ENCODE peak calls at places on chromosomes 6 and 20, in five cellular contexts. One of them, this sample, is unnamed.

GRCh38 chr6:132919476-132919875 is 105.1 kb downstream of the RPS12 start:
- DNase-seq in EL: peak; percentile 90
- DNase-seq in activated gamma-delta T cell treated with Interleukin-2 at 50 U/mL for 16 hours: no peak
- DNase-seq in Panc1: no peak
- DNase-seq in HFFc6: peak; percentile 48
- DNase-seq in this sample: no peak

GRCh38 chr20:55086421-55086820 is 611.0 kb downstream of the DOK5 start:
- DNase-seq in EL: no peak
- DNase-seq in activated gamma-delta T cell treated with Interleukin-2 at 50 U/mL for 16 hours: no peak
- DNase-seq in Panc1: no peak
- DNase-seq in HFFc6: no peak
- DNase-seq in this sample: no peak

GRCh38 chr6:73713426-73714147 is 17.6 kb downstream of the CD109 start:
- DNase-seq in EL: no peak
- DNase-seq in activated gamma-delta T cell treated with Interleukin-2 at 50 U/mL for 16 hours: no peak
- DNase-seq in Panc1: no peak
- DNase-seq in HFFc6: no peak
- DNase-seq in this sample: no peak

GRCh38 chr20:17705916-17706315 is 6.2 kb downstream of the BANF2 start:
- DNase-seq in EL: no peak
- DNase-seq in activated gamma-delta T cell treated with Interleukin-2 at 50 U/mL for 16 hours: no peak
- DNase-seq in Panc1: no peak
- DNase-seq in HFFc6: no peak
- DNase-seq in this sample: no peak

GRCh38 chr6:16437984-16438383 is 199.6 kb downstream of the GMPR start:
- DNase-seq in EL: no peak
- DNase-seq in activated gamma-delta T cell treated with Interleukin-2 at 50 U/mL for 16 hours: no peak
- DNase-seq in Panc1: no peak
- DNase-seq in HFFc6: no peak
- DNase-seq in this sample: no peak

GRCh38 chr20:34316191-34316814 is 13.1 kb upstream of the AHCY start:
- DNase-seq in EL: peak; percentile 88
- DNase-seq in activated gamma-delta T cell treated with Interleukin-2 at 50 U/mL for 16 hours: no peak
- DNase-seq in Panc1: no peak
- DNase-seq in HFFc6: peak; percentile 69
- DNase-seq in this sample: no peak

GRCh38 chr6:86629123-86629522 is 308.2 kb upstream of the HTR1E start:
- DNase-seq in EL: no peak
- DNase-seq in activated gamma-delta T cell treated with Interleukin-2 at 50 U/mL for 16 hours: no peak
- DNase-seq in Panc1: no peak
- DNase-seq in HFFc6: no peak
- DNase-seq in this sample: no peak

GRCh38 chr20:50247196-50248094 is 56.8 kb downstream of the CEBPB start:
- DNase-seq in EL: no peak
- DNase-seq in activated gamma-delta T cell treated with Interleukin-2 at 50 U/mL for 16 hours: no peak
- DNase-seq in Panc1: no peak
- DNase-seq in HFFc6: no peak
- DNase-seq in this sample: no peak

GRCh38 chr20:1684872-1685271 is 27.3 kb upstream of the SIRPG start:
- DNase-seq in EL: no peak
- DNase-seq in activated gamma-delta T cell treated with Interleukin-2 at 50 U/mL for 16 hours: no peak
- DNase-seq in Panc1: no peak
- DNase-seq in HFFc6: no peak
- DNase-seq in this sample: no peak

GRCh38 chr6:44128020-44128917 is 915 bp downstream of the TMEM63B start:
- DNase-seq in EL: peak; percentile 51
- DNase-seq in activated gamma-delta T cell treated with Interleukin-2 at 50 U/mL for 16 hours: no peak
- DNase-seq in Panc1: no peak
- DNase-seq in HFFc6: no peak
- DNase-seq in this sample: peak; percentile 17

GRCh38 chr20:23156170-23156841 is 70.2 kb upstream of the CD93 start:
- DNase-seq in EL: peak; percentile 82
- DNase-seq in activated gamma-delta T cell treated with Interleukin-2 at 50 U/mL for 16 hours: no peak
- DNase-seq in Panc1: peak; percentile 67
- DNase-seq in HFFc6: peak; percentile 71
- DNase-seq in this sample: peak; percentile 58

GRCh38 chr6:50527985-50528384 is 185.3 kb upstream of the TFAP2D start:
- DNase-seq in EL: no peak
- DNase-seq in activated gamma-delta T cell treated with Interleukin-2 at 50 U/mL for 16 hours: no peak
- DNase-seq in Panc1: no peak
- DNase-seq in HFFc6: no peak
- DNase-seq in this sample: no peak

GRCh38 chr6:15058200-15059070 is 187.4 kb upstream of the JARID2 start:
- DNase-seq in EL: no peak
- DNase-seq in activated gamma-delta T cell treated with Interleukin-2 at 50 U/mL for 16 hours: no peak
- DNase-seq in Panc1: no peak
- DNase-seq in HFFc6: no peak
- DNase-seq in this sample: no peak

GRCh38 chr20:19699132-19699971 is 58.7 kb upstream of the RIN2 start:
- DNase-seq in EL: peak; percentile 91
- DNase-seq in activated gamma-delta T cell treated with Interleukin-2 at 50 U/mL for 16 hours: no peak
- DNase-seq in Panc1: no peak
- DNase-seq in HFFc6: peak; percentile 81
- DNase-seq in this sample: no peak

GRCh38 chr6:40852667-40853383 is 186.2 kb downstream of the UNC5CL start:
- DNase-seq in EL: peak; percentile 32
- DNase-seq in activated gamma-delta T cell treated with Interleukin-2 at 50 U/mL for 16 hours: no peak
- DNase-seq in Panc1: no peak
- DNase-seq in HFFc6: peak; percentile 33
- DNase-seq in this sample: peak; percentile 12

GRCh38 chr6:121055572-121056163 is 278.6 kb downstream of the TBC1D32 start:
- DNase-seq in EL: peak; percentile 60
- DNase-seq in activated gamma-delta T cell treated with Interleukin-2 at 50 U/mL for 16 hours: no peak
- DNase-seq in Panc1: peak; percentile 38
- DNase-seq in HFFc6: peak; percentile 57
- DNase-seq in this sample: peak; percentile 39

GRCh38 chr6:56516003-56516402 is 126.7 kb downstream of the DST start:
- DNase-seq in EL: no peak
- DNase-seq in activated gamma-delta T cell treated with Interleukin-2 at 50 U/mL for 16 hours: no peak
- DNase-seq in Panc1: no peak
- DNase-seq in HFFc6: no peak
- DNase-seq in this sample: no peak

This sample was measured in NCI-H460.